ENCODE peak calls at places on chromosome 12, in eight cellular contexts. S is CD8-positive, alpha-beta memory T cell; A is DMS53; H is HepG2; U is WTC11; O is A549; D is fibroblast of the conjunctiva; W is AG09319. E is an unnamed sample.

GRCh38 chr12:80551897-80552296 is 107.9 kb downstream of the PTPRQ start:
- DNase-seq in H (no peak), A (peak; percentile 46), U (no peak), O (peak; percentile 67), W (peak; percentile 74), D (peak; percentile 94), S (no peak), E (no peak)

GRCh38 chr12:102765736-102766135 is 151.3 kb downstream of the PAH start:
- DNase-seq in O (no peak), U (no peak), W (peak; percentile 7), H (no peak), A (no peak), D (no peak), S (no peak), E (no peak)

GRCh38 chr12:71840226-71840847 is 778 bp downstream of the TBC1D15 start:
- DNase-seq in D (peak; percentile 17), H (peak; percentile 48), A (peak; percentile 82), W (peak; percentile 23), U (no peak), S (no peak), O (peak; percentile 39), E (no peak)

GRCh38 chr12:77054856-77055255 is 10.5 kb downstream of the E2F7 start:
- DNase-seq in D (no peak), A (no peak), H (no peak), O (no peak), U (no peak), W (no peak), S (no peak), E (no peak)

GRCh38 chr12:112801055-112801454 is 9.5 kb downstream of the RPH3A start:
- DNase-seq in A (no peak), U (no peak), W (no peak), O (no peak), S (no peak), H (no peak), D (no peak), E (no peak)

GRCh38 chr12:79374543-79374942 is 316.2 kb downstream of the PAWR start:
- DNase-seq in A (peak; percentile 6), D (no peak), H (no peak), O (peak; percentile 49), S (no peak), U (no peak), W (no peak), E (no peak)

GRCh38 chr12:32211769-32212156 is 105.1 kb downstream of the BICD1 start:
- DNase-seq in D (no peak), H (no peak), O (no peak), W (no peak), A (no peak), S (no peak), U (no peak), E (no peak)

GRCh38 chr12:124231980-124232653 is 62.8 kb upstream of the RFLNA start:
- DNase-seq in H (no peak), U (no peak), S (no peak), O (no peak), W (no peak), A (peak; percentile 90), D (no peak), E (no peak)

GRCh38 chr12:53985900-53986685 is 1.1 kb downstream of the HOXC10 start:
- DNase-seq in A (no peak), U (no peak), D (no peak), W (no peak), H (no peak), O (no peak), S (no peak), E (no peak)

E was measured in GM13977.